ENCODE peak calls at places on chromosomes 2 and 18, in four cellular contexts. U, L, N and B are unnamed samples.

GRCh38 chr2:174013310-174013751 is 48.2 kb upstream of the SP3 start:
- DNase-seq in L (no peak), N (no peak), U (no peak), B (no peak)

GRCh38 chr2:150526827-150527226 is 39.4 kb upstream of the RND3 start:
- DNase-seq in L (no peak), U (peak; percentile 73), N (no peak), B (peak; percentile 24)

GRCh38 chr2:24382363-24383021 is 22.2 kb upstream of the ITSN2 start:
- DNase-seq in L (no peak), N (peak; percentile 67), U (peak; percentile 80), B (no peak)

GRCh38 chr18:46260016-46260878 is 156.1 kb downstream of the HAUS1 start:
- DNase-seq in L (no peak), U (no peak), N (no peak), B (no peak)

GRCh38 chr18:71529708-71530303 is 1014.3 kb downstream of the CBLN2 start:
- DNase-seq in U (no peak), N (no peak), L (no peak), B (no peak)

GRCh38 chr18:48800877-48801727 is 149.7 kb downstream of the SMAD7 start:
- DNase-seq in U (no peak), N (no peak), L (no peak), B (no peak)

GRCh38 chr2:222290691-222291484 is 7.9 kb downstream of the PAX3 start:
- DNase-seq in U (no peak), N (no peak), L (peak; percentile 69), B (no peak)

GRCh38 chr2:227862227-227862740 is 9.1 kb upstream of the DAW1 start:
- DNase-seq in L (no peak), N (peak; percentile 35), U (peak; percentile 27), B (peak; percentile 65)

GRCh38 chr2:108868911-108869310 is 82.3 kb downstream of the CCDC138 start:
- DNase-seq in L (no peak), N (no peak), U (no peak), B (no peak)

GRCh38 chr2:215454519-215454918 is 18.7 kb upstream of the FN1 start:
- DNase-seq in L (no peak), U (peak; percentile 23), N (peak; percentile 45), B (peak; percentile 52)

GRCh38 chr2:62558743-62559142 is 52.7 kb upstream of the TMEM17 start:
- DNase-seq in N (no peak), L (no peak), U (no peak), B (no peak)

GRCh38 chr18:76672627-76673026 is 149.7 kb upstream of the ZNF236 start:
- DNase-seq in N (no peak), L (no peak), U (no peak), B (no peak)

GRCh38 chr2:213806125-213806726 is 522.0 kb downstream of the SPAG16 start:
- DNase-seq in U (peak; percentile 1), L (no peak), N (no peak), B (peak; percentile 9)

GRCh38 chr2:203533696-203534471 is 1.2 kb downstream of the RAPH1 start:
- DNase-seq in N (no peak), U (peak; percentile 15), L (no peak), B (no peak)

GRCh38 chr18:11308499-11308898 is 159.1 kb upstream of the PIEZO2 start:
- DNase-seq in U (no peak), L (no peak), N (no peak), B (no peak)

GRCh38 chr2:10884530-10885478 is 26.9 kb upstream of the KCNF1 start:
- DNase-seq in N (no peak), U (no peak), L (no peak), B (peak; percentile 25)

GRCh38 chr2:37985333-37985732 is 60.2 kb downstream of the RMDN2 start:
- DNase-seq in N (no peak), L (no peak), U (no peak), B (no peak)

GRCh38 chr2:156935611-156936010 is 321.9 kb upstream of the GALNT5 start:
- DNase-seq in N (no peak), U (no peak), L (no peak), B (no peak)

GRCh38 chr18:55095579-55095978 is 136.3 kb upstream of the CCDC68 start:
- DNase-seq in L (no peak), U (no peak), N (no peak), B (no peak)

GRCh38 chr2:59025157-59025757 is 784.1 kb upstream of the FANCL start:
- DNase-seq in U (no peak), L (peak; percentile 23), N (peak; percentile 34), B (peak; percentile 13)

GRCh38 chr18:12654971-12655370 is 2.9 kb downstream of the SPIRE1 start:
- DNase-seq in L (no peak), U (no peak), N (no peak), B (no peak)

GRCh38 chr2:200306969-200307811 is 697 bp downstream of the SPATS2L start:
- DNase-seq in N (peak; percentile 54), U (peak; percentile 18), L (no peak), B (no peak)

GRCh38 chr2:207617011-207617671 is 8.1 kb downstream of the METTL21A start:
- DNase-seq in U (peak; percentile 64), L (no peak), N (no peak), B (no peak)

GRCh38 chr2:60925994-60926750 is 44.8 kb downstream of the REL start:
- DNase-seq in U (no peak), L (no peak), N (no peak), B (peak; percentile 31)

GRCh38 chr18:49691177-49691608 is 122.1 kb downstream of the ACAA2 start:
- DNase-seq in N (no peak), U (no peak), L (no peak), B (no peak)

GRCh38 chr2:55112229-55113016 is 62.2 kb upstream of the RTN4 start:
- DNase-seq in U (no peak), N (peak; percentile 36), L (no peak), B (peak; percentile 44)

GRCh38 chr18:80037300-80037699 is 3.1 kb downstream of the RBFA start:
- DNase-seq in L (no peak), U (no peak), N (no peak), B (no peak)

GRCh38 chr2:43059183-43059897 is 167.1 kb downstream of the ZFP36L2 start:
- DNase-seq in L (no peak), N (peak; percentile 47), U (no peak), B (no peak)

GRCh38 chr2:162929571-162929970 is 91.0 kb upstream of the KCNH7 start:
- DNase-seq in L (no peak), N (no peak), U (peak; percentile 1), B (no peak)

GRCh38 chr18:395481-396250 is 104.8 kb downstream of the COLEC12 start:
- DNase-seq in U (no peak), N (no peak), L (no peak), B (no peak)

GRCh38 chr2:203763425-203764272 is 57.2 kb downstream of the CD28 start:
- DNase-seq in L (no peak), U (no peak), N (no peak), B (no peak)

GRCh38 chr2:148643998-148644884 is at the start of gene EPC2:
- DNase-seq in U (peak; percentile 47), N (peak; percentile 95), L (peak; percentile 56), B (peak; percentile 68)

GRCh38 chr2:148644885-148645134 is 259 bp downstream of the EPC2 start:
- DNase-seq in U (no peak), N (no peak), L (no peak), B (no peak)

GRCh38 chr2:148645135-148645924 is 779 bp downstream of the EPC2 start:
- DNase-seq in U (peak; percentile 66), N (peak; percentile 93), L (peak; percentile 70), B (peak; percentile 91)

GRCh38 chr2:148643421-148643820 is 1.1 kb upstream of the EPC2 start:
- DNase-seq in N (no peak), L (no peak), U (no peak), B (no peak)

DNA sequence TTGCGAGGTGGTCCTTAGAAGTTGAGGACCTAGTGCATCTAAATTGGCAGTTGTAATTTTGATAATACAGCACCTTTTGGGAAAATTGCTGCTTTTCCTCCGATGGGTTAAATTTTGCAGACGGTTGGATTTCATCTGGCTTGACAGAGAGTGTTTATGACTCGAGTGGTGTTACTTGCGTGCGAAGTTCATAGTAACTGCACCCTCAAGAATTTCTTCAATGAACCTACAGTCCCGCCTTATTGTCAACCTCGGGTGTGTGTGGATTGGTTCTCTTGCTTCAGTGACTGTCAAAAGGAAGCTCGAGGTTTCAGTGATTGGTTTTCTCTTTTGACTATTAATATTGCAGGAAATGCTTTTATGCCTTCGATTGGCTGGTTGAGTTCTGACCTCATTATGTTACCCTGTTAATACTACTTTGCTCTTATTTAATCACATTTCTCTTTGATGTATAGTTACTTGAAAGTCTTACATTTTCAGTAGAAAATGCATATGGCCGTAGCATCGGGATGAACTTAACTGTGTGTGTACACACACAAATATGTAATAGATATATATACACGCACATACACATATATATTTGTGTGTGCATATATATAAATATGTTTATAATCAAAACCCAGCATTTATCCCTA is 1.5 kb downstream of the EPC2 start:
- DNase-seq in U (peak; percentile 60), L (no peak), N (peak; percentile 35), B (peak; percentile 82)
- TF ChIP-seq RNF2 in U (no peak), L (no peak), N (no peak), B (no peak)

DNA sequence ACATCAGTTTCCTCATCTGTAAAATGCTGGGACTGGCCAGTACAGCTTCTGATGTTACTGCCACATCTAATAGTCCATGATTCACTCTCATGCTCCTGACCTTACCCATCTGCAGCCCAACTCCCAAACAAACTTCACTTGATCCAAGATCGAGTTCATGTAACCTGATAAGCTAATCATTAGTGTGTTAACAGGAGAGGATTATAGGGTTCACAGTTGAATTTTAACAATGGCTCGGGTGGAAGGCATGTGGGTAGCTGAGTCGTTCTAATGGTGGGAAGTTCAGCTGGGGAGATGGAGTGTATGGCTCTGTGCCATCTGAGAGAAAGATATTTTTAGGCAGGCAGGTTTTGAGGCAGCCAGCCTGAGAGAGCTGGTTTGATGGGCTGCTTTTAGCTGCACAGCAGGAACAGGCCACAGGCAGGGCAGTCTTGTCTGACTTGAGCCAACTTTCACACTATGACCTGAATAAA is 17.6 kb upstream of the NFE2L2 start:
- DNase-seq in N (no peak), L (no peak), U (no peak), B (no peak)
- TF ChIP-seq RNF2 in N (no peak), L (no peak), U (no peak), B (no peak)

DNA sequence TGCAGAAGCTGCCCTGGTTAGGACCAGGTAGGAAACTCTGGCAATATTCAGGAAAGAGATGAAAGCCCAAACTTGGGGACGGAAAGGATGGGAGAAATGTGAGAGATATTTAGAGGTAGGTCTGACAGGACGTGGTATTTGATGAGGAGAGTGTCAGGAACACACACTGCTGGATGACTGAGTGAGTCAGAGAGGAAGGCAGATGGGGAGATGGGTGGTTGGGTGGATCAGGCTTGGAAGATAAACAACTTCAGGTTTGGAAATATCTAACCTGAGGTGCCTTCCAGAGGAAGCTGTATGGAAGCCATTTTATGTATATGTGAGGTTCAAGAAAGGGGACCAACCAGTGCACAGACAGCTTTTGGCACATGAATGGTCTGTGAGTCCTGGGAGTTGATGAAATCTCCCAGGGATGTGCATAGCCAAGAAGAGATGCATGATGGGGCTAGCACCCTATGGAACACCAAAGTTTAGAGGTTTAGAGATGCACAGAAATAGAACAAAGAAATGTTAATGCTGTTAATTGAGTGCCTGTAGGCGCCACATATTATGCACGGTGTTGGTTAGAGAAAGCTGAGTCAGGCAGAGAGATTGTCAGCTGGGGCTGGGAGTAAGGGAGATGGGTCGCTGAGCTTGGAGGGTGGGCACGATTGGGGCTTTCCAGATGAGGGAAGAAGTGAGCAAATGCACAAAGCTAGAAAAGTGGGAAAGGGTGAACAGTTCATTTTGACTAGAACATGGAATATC is 101.0 kb downstream of the VIT start:
- DNase-seq in L (no peak), U (no peak), N (no peak), B (no peak)
- TF ChIP-seq RNF2 in L (no peak), U (no peak), N (no peak), B (no peak)

GRCh38 chr2:177708660-177709328 is 316.2 kb downstream of the AGPS start:
- DNase-seq in L (no peak), N (no peak), U (no peak), B (no peak)
- TF ChIP-seq RNF2 in L (no peak), N (no peak), U (no peak), B (no peak)